ENCODE peak calls at places on chromosomes 6 and 20, in four cellular contexts. P is psoas muscle, X is astrocyte of the spinal cord, V is HCT116. S is an unnamed sample.

GRCh38 chr20:40571625-40572024 is 117.4 kb downstream of the MAFB start:
- DNase-seq in P (no peak), X (no peak), V (no peak), S (no peak)

GRCh38 chr6:47097092-47097945 is 55.2 kb upstream of the ADGRF1 start:
- DNase-seq in P (peak), X (peak), V (peak), S (peak)

GRCh38 chr6:129599467-129599866 is 110.5 kb downstream of the ARHGAP18 start:
- DNase-seq in P (no peak), X (no peak), V (no peak), S (no peak)

GRCh38 chr20:33192912-33193501 is 24.1 kb upstream of the BPIFA3 start:
- DNase-seq in P (no peak), X (no peak), V (no peak), S (no peak)

GRCh38 chr6:160141001-160141726 is 19.5 kb downstream of the SLC22A1 start:
- DNase-seq in P (no peak), X (peak), V (no peak), S (no peak)

GRCh38 chr20:40691566-40692239 is 2.7 kb upstream of the MAFB start:
- DNase-seq in P (no peak), X (no peak), V (no peak), S (no peak)

GRCh38 chr20:50594591-50595432 is 84.6 kb downstream of the PTPN1 start:
- DNase-seq in P (no peak), X (no peak), V (no peak), S (no peak)

GRCh38 chr6:160344281-160344680 is 3.9 kb upstream of the SLC22A3 start:
- DNase-seq in P (no peak), X (no peak), V (no peak), S (peak)

GRCh38 chr20:8246701-8247100 is 114.6 kb downstream of the PLCB1 start:
- DNase-seq in P (no peak), X (no peak), V (no peak), S (no peak)

GRCh38 chr6:167827062-167827587 is 414 bp downstream of the AFDN start:
- DNase-seq in P (no peak), X (no peak), V (no peak), S (no peak)

GRCh38 chr6:48476257-48476656 is 365.3 kb upstream of the PTCHD4 start:
- DNase-seq in P (no peak), X (peak), V (no peak), S (peak)

GRCh38 chr6:35218456-35218855 is 4.7 kb downstream of the SCUBE3 start:
- DNase-seq in P (no peak), X (no peak), V (no peak), S (no peak)

GRCh38 chr6:89963391-89963790 is 69.1 kb downstream of the GJA10 start:
- DNase-seq in P (no peak), X (no peak), V (no peak), S (peak)

GRCh38 chr6:100372326-100372725 is 92.4 kb downstream of the SIM1 start:
- DNase-seq in P (no peak), X (no peak), V (no peak), S (no peak)

GRCh38 chr6:16918586-16918985 is 157.3 kb upstream of the ATXN1 start:
- DNase-seq in P (no peak), X (no peak), V (no peak), S (no peak)

GRCh38 chr6:92828786-92829185 is 590.6 kb downstream of the EPHA7 start:
- DNase-seq in P (no peak), X (no peak), V (no peak), S (no peak)

GRCh38 chr20:35344354-35344837 is 52.2 kb upstream of the FAM83C start:
- DNase-seq in P (peak), X (peak), V (no peak), S (peak)

GRCh38 chr6:104483225-104483834 is 376.4 kb downstream of the HACE1 start:
- DNase-seq in P (no peak), X (peak), V (peak), S (no peak)

GRCh38 chr6:134585529-134585873 is 267.6 kb upstream of the SGK1 start:
- DNase-seq in P (no peak), X (peak), V (no peak), S (no peak)

GRCh38 chr20:46139908-46140482 is 21.9 kb downstream of the CD40 start:
- DNase-seq in P (no peak), X (no peak), V (no peak), S (peak)

GRCh38 chr6:3229566-3230274 is 2.3 kb upstream of the TUBB2B start:
- DNase-seq in P (no peak), X (no peak), V (no peak), S (no peak)
- H3K4me3 ChIP-seq in P (peak), X (peak), V (no peak), S (no peak)

GRCh38 chr6:32087574-32088486 is 21.3 kb downstream of the TNXB start:
- DNase-seq in P (peak), X (peak), V (peak), S (peak)

GRCh38 chr6:32084780-32085179 is 24.4 kb downstream of the TNXB start:
- DNase-seq in P (no peak), X (no peak), V (no peak), S (no peak)

GRCh38 chr6:32085759-32086458 is 23.2 kb downstream of the TNXB start:
- DNase-seq in P (no peak), X (no peak), V (no peak), S (no peak)

GRCh38 chr6:32088487-32089049 is 20.6 kb downstream of the TNXB start:
- DNase-seq in P (no peak), X (no peak), V (no peak), S (no peak)

GRCh38 chr6:32086661-32087573 is 22.2 kb downstream of the TNXB start:
- DNase-seq in P (no peak), X (peak), V (no peak), S (peak)
- H3K4me3 ChIP-seq in P (peak), X (no peak), V (no peak), S (no peak)

GRCh38 chr20:1313236-1313964 is 15.5 kb downstream of the SDCBP2 start:
- DNase-seq in P (peak), X (peak), V (peak), S (peak)
- H3K4me3 ChIP-seq in P (peak), X (peak), V (no peak), S (peak)

GRCh38 chr6:37004044-37004984 is 1.1 kb upstream of the FGD2 start:
- DNase-seq in P (no peak), X (no peak), V (no peak), S (no peak)

GRCh38 chr6:37006793-37007339 is 1.4 kb downstream of the FGD2 start:
- DNase-seq in P (no peak), X (no peak), V (no peak), S (no peak)

GRCh38 chr6:37007340-37008043 is 2.0 kb downstream of the FGD2 start:
- DNase-seq in P (no peak), X (no peak), V (no peak), S (no peak)

GRCh38 chr6:37005061-37005810 is at the start of gene FGD2:
- DNase-seq in P (no peak), X (no peak), V (no peak), S (no peak)

GRCh38 chr6:37005827-37006514 is 516 bp downstream of the FGD2 start:
- DNase-seq in P (no peak), X (no peak), V (no peak), S (no peak)
- H3K4me3 ChIP-seq in P (peak), X (no peak), V (no peak), S (no peak)

DNA sequence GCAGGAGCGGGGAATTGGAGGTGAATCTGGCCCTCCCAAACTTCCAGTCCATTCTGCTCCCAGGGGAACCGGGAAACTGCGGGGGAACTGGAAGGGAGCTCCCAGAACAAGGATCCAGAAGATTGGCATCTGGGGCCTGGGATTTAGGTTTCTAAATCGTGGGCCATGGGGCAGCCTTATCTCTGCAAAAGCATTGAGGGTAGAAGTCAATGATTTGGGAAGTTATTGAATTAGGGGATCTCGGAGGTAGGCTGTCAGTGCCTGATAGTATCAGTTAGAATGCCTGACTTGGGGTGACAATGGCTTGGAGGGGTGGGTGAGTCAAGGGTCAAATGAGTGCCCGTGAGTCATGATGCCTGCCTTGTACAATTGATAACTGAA is 45.2 kb downstream of the HNF4A start:
- DNase-seq in P (no peak), X (no peak), V (no peak), S (no peak)
- H3K4me3 ChIP-seq in P (no peak), X (no peak), V (no peak), S (no peak)

GRCh38 chr20:31674895-31675827 is 37.4 kb downstream of the COX4I2 start:
- DNase-seq in P (peak), X (peak), V (no peak), S (peak)
- H3K4me3 ChIP-seq in P (peak), X (no peak), V (no peak), S (no peak)

GRCh38 chr6:139126255-139126654 is 8.6 kb upstream of the HECA start:
- DNase-seq in P (no peak), X (peak), V (no peak), S (peak)

GRCh38 chr6:139119553-139119952 is 15.3 kb upstream of the HECA start:
- DNase-seq in P (no peak), X (no peak), V (no peak), S (no peak)

GRCh38 chr6:139129284-139129683 is 5.6 kb upstream of the HECA start:
- DNase-seq in P (no peak), X (peak), V (no peak), S (peak)

DNA sequence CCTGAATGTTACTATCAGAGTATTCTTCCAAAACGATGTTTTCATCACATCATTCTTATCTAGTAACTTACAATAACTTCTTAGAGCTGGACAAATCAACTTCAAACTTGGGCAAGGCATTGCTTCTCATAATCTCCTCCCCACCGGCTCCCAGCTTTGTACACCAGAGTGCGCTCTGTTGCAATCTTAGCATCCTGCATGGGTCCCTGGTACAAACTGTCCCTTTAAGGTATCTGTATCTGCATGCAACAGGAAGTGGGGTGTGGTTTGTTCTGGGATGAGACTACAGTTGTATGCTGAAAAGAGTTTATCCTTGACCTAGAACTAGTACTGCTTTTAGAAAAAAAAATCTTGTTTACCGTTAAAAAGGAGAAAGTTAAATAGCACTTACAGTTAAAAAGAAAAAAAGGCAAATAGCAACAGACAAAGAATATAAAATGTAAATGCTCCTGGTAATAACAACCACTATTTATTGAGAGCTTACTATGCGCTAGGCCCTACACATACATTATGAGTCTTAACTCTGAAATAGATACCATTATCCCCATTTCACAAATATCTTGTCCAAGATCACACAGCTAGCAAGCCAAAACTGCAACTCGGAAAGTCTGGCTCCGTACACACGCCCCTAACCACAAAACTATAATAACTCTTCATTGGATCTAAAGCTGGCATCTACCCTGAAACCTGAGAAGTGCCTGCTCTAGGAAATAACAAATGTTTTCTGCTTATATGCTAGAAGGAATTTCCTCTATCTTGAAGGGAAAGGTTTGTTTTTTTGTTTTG is 9.8 kb upstream of the HECA start:
- DNase-seq in P (peak), X (peak), V (peak), S (peak)
- H3K4me3 ChIP-seq in P (no peak), X (no peak), V (no peak), S (no peak)